ENCODE peak calls at places on chromosomes 2 and 18, in nine cellular contexts. W, X, R, Q, L, V, N, S and T are unnamed samples.

GRCh38 chr2:218430721-218431120 is 11.8 kb downstream of the VIL1 start:
- DNase-seq in W (no peak), X (no peak), R (no peak), Q (no peak), L (peak), V (no peak), N (no peak), S (peak), T (no peak)

GRCh38 chr2:8488001-8488738 is 193.7 kb upstream of the ID2 start:
- DNase-seq in W (no peak), X (no peak), R (peak), Q (no peak), L (no peak), V (no peak), N (no peak), S (peak), T (no peak)

GRCh38 chr18:68447286-68447685 is 267.6 kb downstream of the TMX3 start:
- DNase-seq in W (peak), X (no peak), R (no peak), Q (no peak), L (no peak), V (peak), N (no peak), S (no peak), T (no peak)

GRCh38 chr2:46402874-46403273 is 76.5 kb upstream of the TMEM247 start:
- DNase-seq in W (no peak), X (no peak), R (no peak), Q (no peak), L (no peak), V (no peak), N (no peak), S (no peak), T (no peak)

GRCh38 chr2:38742797-38743559 is 8.2 kb downstream of the SRSF7 start:
- DNase-seq in W (no peak), X (no peak), R (no peak), Q (no peak), L (no peak), V (no peak), N (no peak), S (no peak), T (no peak)

GRCh38 chr18:5015213-5015612 is 181.8 kb downstream of the AKAIN1 start:
- DNase-seq in W (no peak), X (no peak), R (no peak), Q (no peak), L (no peak), V (no peak), N (no peak), S (no peak), T (no peak)

GRCh38 chr18:13223341-13224148 is 5.0 kb downstream of the LDLRAD4 start:
- DNase-seq in W (no peak), X (no peak), R (peak), Q (peak), L (no peak), V (no peak), N (no peak), S (peak), T (no peak)

GRCh38 chr2:210686401-210686800 is 130.0 kb downstream of the CPS1 start:
- DNase-seq in W (no peak), X (no peak), R (no peak), Q (no peak), L (no peak), V (no peak), N (no peak), S (no peak), T (no peak)

GRCh38 chr18:56083097-56083865 is 495.3 kb upstream of the TCF4 start:
- DNase-seq in W (no peak), X (peak), R (peak), Q (peak), L (no peak), V (peak), N (no peak), S (no peak), T (no peak)

GRCh38 chr2:127205211-127206140 is 14.6 kb downstream of the CYP27C1 start:
- DNase-seq in W (no peak), X (peak), R (no peak), Q (no peak), L (peak), V (no peak), N (no peak), S (no peak), T (no peak)

GRCh38 chr18:2850816-2851215 is 4.0 kb downstream of the EMILIN2 start:
- DNase-seq in W (no peak), X (no peak), R (no peak), Q (no peak), L (no peak), V (no peak), N (no peak), S (no peak), T (no peak)

GRCh38 chr2:19362094-19362649 is 3.7 kb upstream of the OSR1 start:
- DNase-seq in W (no peak), X (no peak), R (no peak), Q (no peak), L (no peak), V (peak), N (peak), S (no peak), T (no peak)

GRCh38 chr2:8202139-8202538 is 479.7 kb upstream of the ID2 start:
- DNase-seq in W (no peak), X (no peak), R (no peak), Q (no peak), L (no peak), V (no peak), N (peak), S (no peak), T (no peak)

GRCh38 chr2:239394346-239394945 is 6.4 kb downstream of the HDAC4 start:
- DNase-seq in W (no peak), X (peak), R (no peak), Q (no peak), L (peak), V (no peak), N (no peak), S (no peak), T (no peak)

GRCh38 chr2:208320686-208321085 is 54.6 kb downstream of the PIKFYVE start:
- DNase-seq in W (no peak), X (no peak), R (no peak), Q (peak), L (no peak), V (no peak), N (peak), S (peak), T (no peak)

GRCh38 chr18:22243513-22243912 is 74.1 kb downstream of the GATA6 start:
- DNase-seq in W (no peak), X (no peak), R (no peak), Q (no peak), L (no peak), V (no peak), N (no peak), S (no peak), T (no peak)

GRCh38 chr2:207423886-207424285 is 105.9 kb upstream of the CREB1 start:
- DNase-seq in W (peak), X (no peak), R (no peak), Q (no peak), L (no peak), V (peak), N (no peak), S (no peak), T (no peak)

GRCh38 chr2:174259981-174260380 is 11.6 kb upstream of the OLA1 start:
- DNase-seq in W (peak), X (no peak), R (no peak), Q (no peak), L (no peak), V (peak), N (no peak), S (no peak), T (no peak)

GRCh38 chr2:149595069-149595963 is 7.7 kb upstream of the MMADHC start:
- DNase-seq in W (peak), X (no peak), R (no peak), Q (no peak), L (no peak), V (peak), N (no peak), S (no peak), T (no peak)

GRCh38 chr2:178506101-178506500 is 25.8 kb downstream of the PLEKHA3 start:
- DNase-seq in W (no peak), X (no peak), R (no peak), Q (no peak), L (no peak), V (no peak), N (no peak), S (no peak), T (no peak)

GRCh38 chr2:148909114-148909513 is 34.1 kb downstream of the KIF5C start:
- DNase-seq in W (no peak), X (peak), R (no peak), Q (no peak), L (no peak), V (peak), N (no peak), S (no peak), T (no peak)

GRCh38 chr2:8087480-8087840 is 594.4 kb upstream of the ID2 start:
- DNase-seq in W (peak), X (no peak), R (no peak), Q (no peak), L (no peak), V (no peak), N (no peak), S (no peak), T (no peak)

GRCh38 chr2:55490554-55490953 is 29.0 kb upstream of the CFAP36 start:
- DNase-seq in W (peak), X (peak), R (peak), Q (no peak), L (no peak), V (peak), N (no peak), S (no peak), T (no peak)

GRCh38 chr18:45617284-45617683 is 2.0 kb downstream of the SLC14A2 start:
- DNase-seq in W (peak), X (no peak), R (peak), Q (peak), L (peak), V (peak), N (no peak), S (peak), T (no peak)

GRCh38 chr2:43238176-43238575 is 11.8 kb upstream of the ZFP36L2 start:
- DNase-seq in W (no peak), X (no peak), R (no peak), Q (no peak), L (no peak), V (peak), N (no peak), S (no peak), T (no peak)

GRCh38 chr18:42028232-42028832 is 73.3 kb downstream of the PIK3C3 start:
- DNase-seq in W (peak), X (peak), R (peak), Q (no peak), L (no peak), V (peak), N (peak), S (no peak), T (no peak)

GRCh38 chr2:109507217-109507616 is 106.5 kb downstream of the SEPTIN10 start:
- DNase-seq in W (no peak), X (no peak), R (no peak), Q (no peak), L (no peak), V (no peak), N (no peak), S (no peak), T (no peak)

GRCh38 chr2:108396845-108397244 is 19.1 kb downstream of the SULT1C4 start:
- DNase-seq in W (peak), X (peak), R (no peak), Q (no peak), L (no peak), V (peak), N (peak), S (no peak), T (no peak)
- TF ChIP-seq CTCF in W (peak), X (peak), R (no peak), Q (no peak), L (no peak), V (peak), N (peak), S (no peak), T (no peak)

GRCh38 chr18:54775686-54776085 is 52.6 kb upstream of the RAB27B start:
- DNase-seq in W (peak), X (no peak), R (peak), Q (no peak), L (no peak), V (peak), N (no peak), S (no peak), T (no peak)
- TF ChIP-seq CTCF in W (peak), X (peak), R (peak), Q (no peak), L (no peak), V (peak), N (no peak), S (no peak), T (peak)

GRCh38 chr2:29186812-29187211 is 71.6 kb downstream of the CLIP4 start:
- DNase-seq in W (no peak), X (no peak), R (no peak), Q (no peak), L (no peak), V (no peak), N (no peak), S (no peak), T (no peak)

GRCh38 chr2:29184531-29184930 is 69.3 kb downstream of the CLIP4 start:
- DNase-seq in W (no peak), X (no peak), R (no peak), Q (no peak), L (no peak), V (no peak), N (no peak), S (no peak), T (no peak)

GRCh38 chr2:29182334-29182733 is 67.1 kb downstream of the CLIP4 start:
- DNase-seq in W (no peak), X (no peak), R (no peak), Q (no peak), L (no peak), V (no peak), N (no peak), S (no peak), T (no peak)

GRCh38 chr2:29187926-29188325 is 72.7 kb downstream of the CLIP4 start:
- DNase-seq in W (peak), X (no peak), R (no peak), Q (no peak), L (no peak), V (peak), N (no peak), S (no peak), T (no peak)

GRCh38 chr2:29182920-29183319 is 67.7 kb downstream of the CLIP4 start:
- DNase-seq in W (no peak), X (no peak), R (no peak), Q (no peak), L (no peak), V (peak), N (no peak), S (no peak), T (no peak)
- TF ChIP-seq CTCF in W (no peak), X (no peak), R (no peak), Q (no peak), L (no peak), V (no peak), N (no peak), S (no peak), T (no peak)

DNA sequence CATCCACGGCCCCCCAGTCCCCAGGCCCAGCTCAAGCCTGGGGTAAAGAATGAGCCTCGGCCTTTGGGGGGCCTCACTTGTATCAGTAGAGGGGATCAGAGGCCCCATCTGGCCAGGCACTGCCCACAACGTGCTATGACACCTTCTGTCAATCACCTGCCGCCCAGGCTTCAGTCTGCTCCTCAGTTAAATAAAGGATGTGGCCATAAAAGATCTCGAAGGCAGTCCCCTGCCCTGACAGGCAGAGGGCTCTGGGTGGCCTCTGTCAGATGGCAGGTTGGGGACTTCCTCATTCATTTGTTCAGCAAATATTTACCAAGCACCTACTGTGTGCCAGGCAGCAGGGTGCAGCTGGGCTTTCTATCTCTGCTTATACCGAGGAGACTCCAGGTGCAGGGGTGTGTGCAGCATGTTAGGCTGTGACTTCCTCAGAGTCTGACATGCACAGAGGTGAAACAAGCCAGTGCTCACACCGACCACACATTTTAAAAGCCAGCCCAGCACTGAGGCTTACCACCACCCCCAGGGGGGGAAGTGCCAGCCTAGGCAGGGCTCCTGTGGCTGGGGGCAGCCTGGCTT is 166.4 kb downstream of the GALNT1 start:
- DNase-seq in W (no peak), X (peak), R (no peak), Q (no peak), L (no peak), V (no peak), N (peak), S (no peak), T (no peak)
- TF ChIP-seq CTCF in W (no peak), X (peak), R (no peak), Q (no peak), L (no peak), V (no peak), N (no peak), S (no peak), T (no peak)

GRCh38 chr18:36419913-36420531 is 122.5 kb downstream of the FHOD3 start:
- DNase-seq in W (peak), X (no peak), R (no peak), Q (no peak), L (no peak), V (peak), N (peak), S (no peak), T (no peak)
- TF ChIP-seq CTCF in W (peak), X (peak), R (no peak), Q (no peak), L (no peak), V (no peak), N (peak), S (no peak), T (no peak)

GRCh38 chr2:196336715-196337617 is 165.6 kb upstream of the STK17B start:
- DNase-seq in W (no peak), X (no peak), R (no peak), Q (no peak), L (no peak), V (peak), N (peak), S (no peak), T (no peak)
- TF ChIP-seq CTCF in W (peak), X (peak), R (peak), Q (peak), L (peak), V (peak), N (peak), S (peak), T (peak)

DNA sequence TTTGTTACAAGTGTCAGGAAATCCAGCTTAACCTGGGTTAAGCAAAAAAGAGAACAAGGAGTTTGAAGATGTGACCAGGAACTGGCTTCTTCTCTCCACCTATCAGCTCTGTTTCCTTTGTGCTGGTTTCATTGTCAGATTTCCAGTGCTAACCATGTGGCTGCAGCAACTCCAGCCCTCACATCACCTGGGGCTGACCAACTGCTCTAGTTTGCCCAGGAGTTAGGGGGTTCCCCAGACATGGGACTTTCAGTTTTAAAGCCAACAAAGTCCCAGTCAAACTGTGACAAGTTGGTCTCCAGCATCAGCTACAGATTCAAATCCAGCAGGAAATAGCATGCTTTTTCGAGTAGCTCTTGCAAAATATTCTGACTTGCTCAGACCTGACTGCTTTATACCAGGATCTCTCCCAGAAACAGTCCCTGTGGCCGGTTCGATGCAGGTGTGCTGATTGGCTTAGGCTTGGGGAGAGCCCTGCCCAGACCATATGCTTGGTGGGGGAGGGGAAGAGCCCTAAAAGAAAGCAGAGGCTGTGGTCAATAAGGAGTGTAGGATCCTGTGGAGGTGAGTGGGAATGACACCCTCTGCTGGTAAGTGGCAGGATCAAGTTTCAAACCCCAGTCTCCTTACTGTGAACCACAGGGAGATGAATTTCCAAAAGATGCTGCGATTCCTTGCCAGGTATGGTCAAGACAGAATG is 49.5 kb downstream of the KCNE4 start:
- DNase-seq in W (peak), X (peak), R (peak), Q (no peak), L (no peak), V (peak), N (peak), S (no peak), T (peak)
- TF ChIP-seq CTCF in W (peak), X (peak), R (peak), Q (peak), L (peak), V (peak), N (peak), S (peak), T (peak)

GRCh38 chr2:159199236-159199635 is 87.3 kb downstream of the WDSUB1 start:
- DNase-seq in W (no peak), X (no peak), R (no peak), Q (no peak), L (no peak), V (no peak), N (no peak), S (no peak), T (no peak)
- TF ChIP-seq CTCF in W (no peak), X (no peak), R (no peak), Q (no peak), L (no peak), V (no peak), N (no peak), S (no peak), T (no peak)

GRCh38 chr2:192194866-192195547 is at the start of gene TMEFF2:
- DNase-seq in W (peak), X (peak), R (peak), Q (peak), L (peak), V (peak), N (no peak), S (peak), T (peak)
- TF ChIP-seq CTCF in W (peak), X (peak), R (no peak), Q (no peak), L (no peak), V (peak), N (no peak), S (no peak), T (peak)

DNA sequence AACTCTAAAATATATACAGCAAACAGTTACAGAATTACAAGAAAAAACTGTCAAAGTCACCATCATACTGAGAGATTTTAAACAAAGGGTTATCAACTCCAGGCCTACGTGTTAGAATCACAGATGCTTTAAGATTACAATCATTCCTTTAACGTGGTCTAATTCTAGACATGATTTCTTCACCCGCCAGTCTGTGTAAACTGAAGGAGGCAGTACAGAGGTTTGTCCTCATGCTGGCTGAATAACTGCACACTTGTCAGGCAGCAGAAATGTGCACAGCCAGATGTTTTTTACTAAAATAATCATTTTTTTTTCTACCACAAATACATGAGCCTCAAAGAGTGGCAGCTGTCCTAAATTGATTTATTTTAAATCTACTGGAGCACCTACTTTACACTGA is 15.5 kb upstream of the NEURL3 start:
- DNase-seq in W (no peak), X (no peak), R (no peak), Q (no peak), L (no peak), V (no peak), N (no peak), S (no peak), T (no peak)
- TF ChIP-seq CTCF in W (no peak), X (no peak), R (no peak), Q (no peak), L (no peak), V (no peak), N (no peak), S (no peak), T (no peak)